ENCODE peak calls at places on chromosomes 7 and 10, in six cellular contexts. One of them, this sample, is unnamed.

GRCh38 chr10:114471906-114472873 is 67.9 kb upstream of the AFAP1L2 start:
- DNase-seq in HS-27A: no peak
- DNase-seq in HAP-1: no peak
- DNase-seq in activated CD8-positive, alpha-beta memory T cell treated with anti-CD3 and anti-CD28 coated beads for 24 hours: no peak
- DNase-seq in HT1080: no peak
- DNase-seq in GM12865: no peak
- DNase-seq in this sample: peak; percentile 77

GRCh38 chr7:82158327-82158726 is 285.2 kb downstream of the CACNA2D1 start:
- DNase-seq in HS-27A: no peak
- DNase-seq in GM12865: no peak
- DNase-seq in activated CD8-positive, alpha-beta memory T cell treated with anti-CD3 and anti-CD28 coated beads for 24 hours: no peak
- DNase-seq in HAP-1: no peak
- DNase-seq in HT1080: no peak
- DNase-seq in this sample: no peak

GRCh38 chr10:75987610-75988009 is 556.2 kb downstream of the LRMDA start:
- DNase-seq in HAP-1: no peak
- DNase-seq in GM12865: no peak
- DNase-seq in HT1080: peak; percentile 42
- DNase-seq in activated CD8-positive, alpha-beta memory T cell treated with anti-CD3 and anti-CD28 coated beads for 24 hours: no peak
- DNase-seq in HS-27A: no peak
- DNase-seq in this sample: no peak

GRCh38 chr7:26022578-26022977 is 129.4 kb upstream of the NFE2L3 start:
- DNase-seq in HS-27A: no peak
- DNase-seq in activated CD8-positive, alpha-beta memory T cell treated with anti-CD3 and anti-CD28 coated beads for 24 hours: no peak
- DNase-seq in HAP-1: no peak
- DNase-seq in HT1080: no peak
- DNase-seq in GM12865: no peak
- DNase-seq in this sample: no peak

GRCh38 chr10:124597677-124598165 is 136.1 kb downstream of the LHPP start:
- DNase-seq in HT1080: no peak
- DNase-seq in activated CD8-positive, alpha-beta memory T cell treated with anti-CD3 and anti-CD28 coated beads for 24 hours: no peak
- DNase-seq in HAP-1: no peak
- DNase-seq in GM12865: no peak
- DNase-seq in HS-27A: no peak
- DNase-seq in this sample: no peak

GRCh38 chr10:70849582-70850016 is 33.9 kb downstream of the SGPL1 start:
- DNase-seq in activated CD8-positive, alpha-beta memory T cell treated with anti-CD3 and anti-CD28 coated beads for 24 hours: no peak
- DNase-seq in HS-27A: peak; percentile 30
- DNase-seq in GM12865: no peak
- DNase-seq in HT1080: peak; percentile 71
- DNase-seq in HAP-1: no peak
- DNase-seq in this sample: no peak

GRCh38 chr7:28685291-28685659 is 272.9 kb downstream of the TRIL start:
- DNase-seq in HAP-1: no peak
- DNase-seq in GM12865: no peak
- DNase-seq in HT1080: no peak
- DNase-seq in activated CD8-positive, alpha-beta memory T cell treated with anti-CD3 and anti-CD28 coated beads for 24 hours: peak; percentile 58
- DNase-seq in HS-27A: no peak
- DNase-seq in this sample: no peak

GRCh38 chr10:683448-684071 is 5.9 kb downstream of the DIP2C start:
- DNase-seq in GM12865: no peak
- DNase-seq in HAP-1: no peak
- DNase-seq in HT1080: peak; percentile 97
- DNase-seq in activated CD8-positive, alpha-beta memory T cell treated with anti-CD3 and anti-CD28 coated beads for 24 hours: no peak
- DNase-seq in HS-27A: peak; percentile 49
- DNase-seq in this sample: no peak

GRCh38 chr7:4774804-4775280 is 581 bp upstream of the AP5Z1 start:
- DNase-seq in HS-27A: no peak
- DNase-seq in HAP-1: no peak
- DNase-seq in activated CD8-positive, alpha-beta memory T cell treated with anti-CD3 and anti-CD28 coated beads for 24 hours: no peak
- DNase-seq in GM12865: no peak
- DNase-seq in HT1080: no peak
- DNase-seq in this sample: peak; percentile 17

GRCh38 chr7:134502463-134502862 is 24.9 kb upstream of the AKR1B10 start:
- DNase-seq in HT1080: no peak
- DNase-seq in GM12865: no peak
- DNase-seq in HS-27A: no peak
- DNase-seq in activated CD8-positive, alpha-beta memory T cell treated with anti-CD3 and anti-CD28 coated beads for 24 hours: no peak
- DNase-seq in HAP-1: no peak
- DNase-seq in this sample: no peak

GRCh38 chr7:158309844-158310763 is 277.5 kb downstream of the PTPRN2 start:
- DNase-seq in activated CD8-positive, alpha-beta memory T cell treated with anti-CD3 and anti-CD28 coated beads for 24 hours: peak; percentile 15
- DNase-seq in HT1080: no peak
- DNase-seq in GM12865: no peak
- DNase-seq in HAP-1: no peak
- DNase-seq in HS-27A: no peak
- DNase-seq in this sample: no peak

GRCh38 chr10:71611709-71612422 is 107.7 kb downstream of the C10orf105 start:
- DNase-seq in HAP-1: no peak
- DNase-seq in HT1080: no peak
- DNase-seq in activated CD8-positive, alpha-beta memory T cell treated with anti-CD3 and anti-CD28 coated beads for 24 hours: no peak
- DNase-seq in GM12865: no peak
- DNase-seq in HS-27A: no peak
- DNase-seq in this sample: no peak

GRCh38 chr10:113273151-113273876 is 279.5 kb upstream of the HABP2 start:
- DNase-seq in activated CD8-positive, alpha-beta memory T cell treated with anti-CD3 and anti-CD28 coated beads for 24 hours: no peak
- DNase-seq in HAP-1: no peak
- DNase-seq in GM12865: no peak
- DNase-seq in HS-27A: no peak
- DNase-seq in HT1080: no peak
- DNase-seq in this sample: no peak

GRCh38 chr7:139570626-139571025 is 47.1 kb downstream of the CLEC2L start:
- DNase-seq in activated CD8-positive, alpha-beta memory T cell treated with anti-CD3 and anti-CD28 coated beads for 24 hours: no peak
- DNase-seq in HT1080: no peak
- DNase-seq in HAP-1: no peak
- DNase-seq in GM12865: no peak
- DNase-seq in HS-27A: no peak
- DNase-seq in this sample: no peak

GRCh38 chr10:98411768-98412167 is 3.2 kb downstream of the PYROXD2 start:
- DNase-seq in HT1080: no peak
- DNase-seq in HAP-1: no peak
- DNase-seq in activated CD8-positive, alpha-beta memory T cell treated with anti-CD3 and anti-CD28 coated beads for 24 hours: no peak
- DNase-seq in HS-27A: no peak
- DNase-seq in GM12865: no peak
- DNase-seq in this sample: no peak

GRCh38 chr10:95907454-95908253 is at the start of gene CC2D2B:
- DNase-seq in HT1080: peak; percentile 82
- DNase-seq in activated CD8-positive, alpha-beta memory T cell treated with anti-CD3 and anti-CD28 coated beads for 24 hours: peak; percentile 90
- DNase-seq in HAP-1: peak; percentile 87
- DNase-seq in GM12865: peak; percentile 82
- DNase-seq in HS-27A: peak; percentile 34
- DNase-seq in this sample: no peak

GRCh38 chr10:122126763-122127659 is 138.0 kb downstream of the TACC2 start:
- DNase-seq in HT1080: peak; percentile 95
- DNase-seq in activated CD8-positive, alpha-beta memory T cell treated with anti-CD3 and anti-CD28 coated beads for 24 hours: no peak
- DNase-seq in GM12865: no peak
- DNase-seq in HS-27A: peak; percentile 77
- DNase-seq in HAP-1: peak; percentile 44
- DNase-seq in this sample: peak; percentile 30

GRCh38 chr10:71638577-71639411 is 80.8 kb downstream of the C10orf105 start:
- DNase-seq in activated CD8-positive, alpha-beta memory T cell treated with anti-CD3 and anti-CD28 coated beads for 24 hours: no peak
- DNase-seq in HT1080: no peak
- DNase-seq in HS-27A: no peak
- DNase-seq in GM12865: no peak
- DNase-seq in HAP-1: no peak
- DNase-seq in this sample: no peak

This sample was measured in NCI-H2029 treated with DMSO at 0.1 percent for 48 hours.